ENCODE peak calls at places on chromosomes 12 and 14, in five cellular contexts. J, M, P, L and U are unnamed samples.

GRCh38 chr14:41548666-41549065 is 58.0 kb upstream of the LRFN5 start:
- DNase-seq in J (no peak), M (peak; percentile 2), P (no peak), L (no peak), U (no peak)

GRCh38 chr12:106871477-106871876 is 84.2 kb upstream of the TMEM263 start:
- DNase-seq in J (no peak), M (no peak), P (no peak), L (peak; percentile 42), U (no peak)

GRCh38 chr12:5840900-5841299 is 104.2 kb downstream of the ANO2 start:
- DNase-seq in J (no peak), M (no peak), P (no peak), L (no peak), U (no peak)

GRCh38 chr12:43210437-43211197 is 341.4 kb downstream of the ADAMTS20 start:
- DNase-seq in J (peak; percentile 30), M (peak; percentile 27), P (no peak), L (peak; percentile 13), U (no peak)

GRCh38 chr12:54220092-54220557 is 31.3 kb upstream of the SMUG1 start:
- DNase-seq in J (peak; percentile 84), M (peak; percentile 45), P (peak; percentile 64), L (peak; percentile 64), U (peak; percentile 46)

GRCh38 chr12:115132906-115133305 is 448.9 kb upstream of the TBX3 start:
- DNase-seq in J (no peak), M (no peak), P (no peak), L (no peak), U (no peak)

GRCh38 chr12:111842556-111843396 is 748 bp downstream of the MAPKAPK5 start:
- DNase-seq in J (peak; percentile 39), M (no peak), P (no peak), L (no peak), U (no peak)

GRCh38 chr14:105894978-105895881 is 368.8 kb downstream of the TMEM121 start:
- DNase-seq in J (no peak), M (no peak), P (no peak), L (no peak), U (no peak)

GRCh38 chr14:57346741-57347140 is 43.6 kb upstream of the NAA30 start:
- DNase-seq in J (no peak), M (no peak), P (no peak), L (no peak), U (no peak)

GRCh38 chr14:92646952-92647461 is 101.4 kb downstream of the LGMN start:
- DNase-seq in J (peak; percentile 68), M (peak; percentile 32), P (no peak), L (peak; percentile 90), U (peak; percentile 77)

GRCh38 chr12:78864483-78865296 is at the start of gene SYT1:
- DNase-seq in J (peak; percentile 93), M (peak; percentile 76), P (peak; percentile 57), L (peak; percentile 80), U (peak; percentile 42)

GRCh38 chr12:92002673-92003382 is 142.8 kb downstream of the BTG1 start:
- DNase-seq in J (no peak), M (no peak), P (no peak), L (no peak), U (no peak)

GRCh38 chr14:105863296-105864108 is 337.1 kb downstream of the TMEM121 start:
- DNase-seq in J (no peak), M (no peak), P (no peak), L (no peak), U (no peak)

GRCh38 chr12:63086149-63086915 is 64.7 kb downstream of the AVPR1A start:
- DNase-seq in J (no peak), M (no peak), P (no peak), L (no peak), U (no peak)

GRCh38 chr14:36293824-36294223 is 26.6 kb downstream of the MBIP start:
- DNase-seq in J (peak; percentile 53), M (peak; percentile 12), P (no peak), L (peak; percentile 37), U (no peak)

GRCh38 chr12:29145372-29146170 is 3.5 kb upstream of the FAR2 start:
- DNase-seq in J (no peak), M (no peak), P (no peak), L (no peak), U (no peak)

GRCh38 chr14:90355540-90356518 is 24.1 kb upstream of the NRDE2 start:
- DNase-seq in J (no peak), M (no peak), P (no peak), L (peak; percentile 3), U (no peak)

GRCh38 chr12:10362325-10362724 is 27.5 kb downstream of the KLRK1 start:
- DNase-seq in J (no peak), M (no peak), P (no peak), L (no peak), U (no peak)

GRCh38 chr12:30047499-30048262 is 263.9 kb upstream of the TMTC1 start:
- DNase-seq in J (peak; percentile 60), M (peak; percentile 48), P (no peak), L (no peak), U (peak; percentile 94)

GRCh38 chr12:2457215-2458112 is 337.3 kb upstream of the FKBP4 start:
- DNase-seq in J (no peak), M (no peak), P (no peak), L (no peak), U (no peak)

GRCh38 chr14:94581127-94581999 is at the start of gene SERPINA5:
- DNase-seq in J (peak; percentile 54), M (no peak), P (no peak), L (no peak), U (no peak)

GRCh38 chr12:122852336-122853275 is 17.3 kb downstream of the HIP1R start:
- DNase-seq in J (peak; percentile 69), M (no peak), P (peak; percentile 80), L (no peak), U (no peak)